ENCODE peak calls at places on chromosomes 5 and 9, in six cellular contexts. One of them, this sample, is unnamed.

GRCh38 chr9:135925496-135926133 is 18.3 kb upstream of the CAMSAP1 start:
- DNase-seq in IMR-90: peak
- DNase-seq in H1: no peak
- DNase-seq in WTC11: no peak
- DNase-seq in A549: no peak
- DNase-seq in HepG2: no peak
- DNase-seq in this sample: no peak

GRCh38 chr9:95641591-95641990 is 124.8 kb upstream of the PTCH1 start:
- DNase-seq in WTC11: no peak
- DNase-seq in IMR-90: no peak
- DNase-seq in H1: no peak
- DNase-seq in HepG2: no peak
- DNase-seq in A549: no peak
- DNase-seq in this sample: no peak

GRCh38 chr5:59766394-59766793 is 127.1 kb downstream of the PDE4D start:
- DNase-seq in HepG2: no peak
- DNase-seq in WTC11: no peak
- DNase-seq in H1: no peak
- DNase-seq in A549: no peak
- DNase-seq in IMR-90: no peak
- DNase-seq in this sample: peak

GRCh38 chr5:176900783-176901204 is 1.6 kb upstream of the HK3 start:
- DNase-seq in A549: no peak
- DNase-seq in HepG2: no peak
- DNase-seq in H1: no peak
- DNase-seq in IMR-90: no peak
- DNase-seq in WTC11: no peak
- DNase-seq in this sample: no peak

GRCh38 chr5:113266227-113266912 is 168.4 kb downstream of the TSSK1B start:
- DNase-seq in WTC11: no peak
- DNase-seq in IMR-90: peak
- DNase-seq in A549: no peak
- DNase-seq in H1: no peak
- DNase-seq in HepG2: no peak
- DNase-seq in this sample: no peak

GRCh38 chr5:160802567-160802966 is 49.4 kb downstream of the ATP10B start:
- DNase-seq in A549: no peak
- DNase-seq in HepG2: no peak
- DNase-seq in WTC11: no peak
- DNase-seq in H1: no peak
- DNase-seq in IMR-90: no peak
- DNase-seq in this sample: no peak

GRCh38 chr9:101465330-101465915 is 29.8 kb upstream of the ALDOB start:
- DNase-seq in A549: peak
- DNase-seq in IMR-90: peak
- DNase-seq in H1: no peak
- DNase-seq in WTC11: peak
- DNase-seq in HepG2: peak
- DNase-seq in this sample: no peak

GRCh38 chr9:124771867-124772621 is 933 bp upstream of the NR6A1 start:
- DNase-seq in A549: peak
- DNase-seq in IMR-90: peak
- DNase-seq in H1: peak
- DNase-seq in HepG2: peak
- DNase-seq in WTC11: peak
- DNase-seq in this sample: peak

GRCh38 chr5:10703676-10704075 is 57.4 kb downstream of the DAP start:
- DNase-seq in H1: no peak
- DNase-seq in WTC11: no peak
- DNase-seq in HepG2: no peak
- DNase-seq in IMR-90: no peak
- DNase-seq in A549: no peak
- DNase-seq in this sample: no peak

GRCh38 chr5:143679777-143680176 is 132.2 kb upstream of the HMHB1 start:
- DNase-seq in H1: no peak
- DNase-seq in A549: no peak
- DNase-seq in IMR-90: peak
- DNase-seq in HepG2: peak
- DNase-seq in WTC11: no peak
- DNase-seq in this sample: no peak

GRCh38 chr5:77630246-77631165 is 8.0 kb downstream of the OTP start:
- DNase-seq in H1: peak
- DNase-seq in A549: peak
- DNase-seq in HepG2: peak
- DNase-seq in WTC11: peak
- DNase-seq in IMR-90: no peak
- DNase-seq in this sample: peak

GRCh38 chr5:14036514-14036913 is 92.0 kb upstream of the DNAH5 start:
- DNase-seq in H1: no peak
- DNase-seq in WTC11: peak
- DNase-seq in A549: peak
- DNase-seq in HepG2: no peak
- DNase-seq in IMR-90: peak
- DNase-seq in this sample: no peak

DNA sequence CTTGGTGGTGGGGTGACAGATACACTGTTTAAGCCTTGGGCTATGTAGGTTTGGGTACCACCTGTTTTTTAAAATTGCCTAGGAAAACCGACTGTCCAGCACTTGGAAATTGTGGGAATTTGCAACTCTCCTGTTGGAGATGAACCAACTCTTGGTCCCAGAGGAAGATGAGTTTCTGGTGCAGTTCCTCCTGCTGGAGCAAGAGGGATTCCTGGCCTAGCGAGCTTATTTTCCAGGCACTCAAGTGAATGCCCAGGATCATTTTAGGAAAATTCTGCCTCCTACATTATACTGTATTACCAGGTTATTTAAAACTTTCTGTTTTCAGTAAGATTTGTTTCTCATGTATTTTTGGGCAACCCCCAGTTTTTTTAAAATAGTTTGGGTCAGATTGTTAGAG is 33.7 kb downstream of the AP3S1 start:
- DNase-seq in A549: no peak
- DNase-seq in HepG2: no peak
- DNase-seq in IMR-90: no peak
- DNase-seq in WTC11: no peak
- DNase-seq in H1: no peak
- DNase-seq in this sample: no peak
- TF ChIP-seq USF2 in A549: no peak
- TF ChIP-seq USF2 in HepG2: no peak
- TF ChIP-seq USF2 in IMR-90: no peak
- TF ChIP-seq USF2 in WTC11: no peak
- TF ChIP-seq USF2 in H1: no peak
- TF ChIP-seq USF2 in this sample: no peak

GRCh38 chr5:1320436-1321344 is 24.2 kb downstream of the CLPTM1L start:
- DNase-seq in A549: no peak
- DNase-seq in IMR-90: no peak
- DNase-seq in WTC11: no peak
- DNase-seq in HepG2: no peak
- DNase-seq in H1: no peak
- DNase-seq in this sample: no peak
- TF ChIP-seq USF2 in A549: no peak
- TF ChIP-seq USF2 in IMR-90: no peak
- TF ChIP-seq USF2 in WTC11: no peak
- TF ChIP-seq USF2 in HepG2: no peak
- TF ChIP-seq USF2 in H1: no peak
- TF ChIP-seq USF2 in this sample: no peak

GRCh38 chr9:129944501-129945116 is 98.4 kb downstream of the FNBP1 start:
- DNase-seq in HepG2: no peak
- DNase-seq in IMR-90: no peak
- DNase-seq in A549: no peak
- DNase-seq in WTC11: no peak
- DNase-seq in H1: no peak
- DNase-seq in this sample: no peak
- TF ChIP-seq USF2 in HepG2: no peak
- TF ChIP-seq USF2 in IMR-90: no peak
- TF ChIP-seq USF2 in A549: no peak
- TF ChIP-seq USF2 in WTC11: no peak
- TF ChIP-seq USF2 in H1: no peak
- TF ChIP-seq USF2 in this sample: no peak

GRCh38 chr5:75414241-75414640 is 77.2 kb downstream of the HMGCR start:
- DNase-seq in WTC11: no peak
- DNase-seq in IMR-90: no peak
- DNase-seq in H1: no peak
- DNase-seq in HepG2: no peak
- DNase-seq in A549: no peak
- DNase-seq in this sample: no peak

GRCh38 chr5:75412111-75412990 is 75.3 kb downstream of the HMGCR start:
- DNase-seq in H1: no peak
- DNase-seq in WTC11: no peak
- DNase-seq in IMR-90: peak
- DNase-seq in A549: no peak
- DNase-seq in HepG2: no peak
- DNase-seq in this sample: no peak
- TF ChIP-seq USF2 in H1: no peak
- TF ChIP-seq USF2 in WTC11: no peak
- TF ChIP-seq USF2 in IMR-90: peak
- TF ChIP-seq USF2 in A549: no peak
- TF ChIP-seq USF2 in HepG2: no peak
- TF ChIP-seq USF2 in this sample: no peak

DNA sequence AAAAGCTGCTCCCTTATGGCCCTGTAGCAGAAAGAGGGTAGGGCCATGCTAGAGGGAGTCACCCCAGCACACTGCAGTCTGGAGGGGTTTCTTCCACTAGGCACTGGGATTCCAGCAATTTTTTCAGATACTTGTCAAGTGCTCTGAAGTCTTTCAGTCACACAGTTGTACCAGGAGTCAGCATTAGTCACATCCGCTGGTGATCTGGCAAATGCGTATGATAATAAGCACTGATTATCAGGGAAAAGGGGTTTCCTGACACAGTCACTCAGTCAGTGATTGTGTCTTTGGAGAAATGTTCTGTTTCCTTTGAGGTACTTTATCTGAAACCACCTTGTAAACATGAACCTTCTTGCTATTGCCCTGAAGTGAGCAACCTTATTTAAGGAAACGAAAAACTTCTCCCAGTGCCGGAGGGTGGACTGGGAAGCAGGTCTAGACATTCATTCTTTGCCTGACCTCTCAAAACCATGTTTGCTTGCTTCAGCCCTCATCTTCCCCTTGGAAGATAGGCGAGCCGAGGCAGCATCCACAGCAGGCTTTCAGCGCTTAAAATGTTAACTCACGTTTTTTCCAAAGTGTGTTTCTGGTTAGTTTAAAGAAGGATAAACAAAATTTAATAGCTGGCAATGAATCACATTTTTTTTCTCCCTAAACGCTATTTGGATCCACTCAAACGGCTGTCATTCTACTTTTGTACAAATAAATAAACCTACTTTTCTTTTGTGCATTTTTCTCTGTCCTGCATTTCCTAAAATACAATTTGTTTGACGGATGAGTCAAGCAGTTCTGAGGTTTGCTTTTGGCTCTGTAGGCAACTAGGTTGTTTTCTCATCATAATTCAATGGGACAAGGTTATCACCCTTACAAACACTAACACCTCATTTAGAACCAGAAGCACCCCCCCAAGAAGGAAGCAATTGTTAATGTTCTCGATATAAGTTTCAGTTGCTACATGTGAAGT is 77.7 kb downstream of the FOXD1 start:
- DNase-seq in A549: peak
- DNase-seq in HepG2: no peak
- DNase-seq in IMR-90: peak
- DNase-seq in H1: no peak
- DNase-seq in WTC11: no peak
- DNase-seq in this sample: no peak
- TF ChIP-seq USF2 in A549: no peak
- TF ChIP-seq USF2 in HepG2: no peak
- TF ChIP-seq USF2 in IMR-90: no peak
- TF ChIP-seq USF2 in H1: no peak
- TF ChIP-seq USF2 in WTC11: no peak
- TF ChIP-seq USF2 in this sample: no peak

GRCh38 chr5:173513521-173513991 is 102.9 kb downstream of the BOD1 start:
- DNase-seq in WTC11: no peak
- DNase-seq in IMR-90: peak
- DNase-seq in HepG2: no peak
- DNase-seq in A549: no peak
- DNase-seq in H1: no peak
- DNase-seq in this sample: no peak
- TF ChIP-seq USF2 in WTC11: no peak
- TF ChIP-seq USF2 in IMR-90: no peak
- TF ChIP-seq USF2 in HepG2: no peak
- TF ChIP-seq USF2 in A549: no peak
- TF ChIP-seq USF2 in H1: no peak
- TF ChIP-seq USF2 in this sample: no peak

GRCh38 chr9:113984639-113985380 is 93.3 kb downstream of the AMBP start:
- DNase-seq in HepG2: no peak
- DNase-seq in H1: no peak
- DNase-seq in A549: no peak
- DNase-seq in WTC11: no peak
- DNase-seq in IMR-90: no peak
- DNase-seq in this sample: no peak

GRCh38 chr9:113976915-113977314 is 100.8 kb downstream of the ZNF618 start:
- DNase-seq in IMR-90: no peak
- DNase-seq in WTC11: no peak
- DNase-seq in A549: no peak
- DNase-seq in H1: no peak
- DNase-seq in HepG2: no peak
- DNase-seq in this sample: no peak

GRCh38 chr9:113973963-113974413 is 97.9 kb downstream of the ZNF618 start:
- DNase-seq in H1: no peak
- DNase-seq in IMR-90: peak
- DNase-seq in A549: no peak
- DNase-seq in HepG2: no peak
- DNase-seq in WTC11: no peak
- DNase-seq in this sample: no peak

GRCh38 chr9:113978954-113979712 is 99.0 kb downstream of the AMBP start:
- DNase-seq in H1: no peak
- DNase-seq in WTC11: no peak
- DNase-seq in HepG2: no peak
- DNase-seq in A549: no peak
- DNase-seq in IMR-90: peak
- DNase-seq in this sample: peak

GRCh38 chr9:113979713-113980086 is 98.4 kb downstream of the AMBP start:
- DNase-seq in WTC11: no peak
- DNase-seq in HepG2: no peak
- DNase-seq in IMR-90: peak
- DNase-seq in A549: no peak
- DNase-seq in H1: no peak
- DNase-seq in this sample: no peak
- TF ChIP-seq USF2 in WTC11: no peak
- TF ChIP-seq USF2 in HepG2: no peak
- TF ChIP-seq USF2 in IMR-90: no peak
- TF ChIP-seq USF2 in A549: no peak
- TF ChIP-seq USF2 in H1: no peak
- TF ChIP-seq USF2 in this sample: no peak

DNA sequence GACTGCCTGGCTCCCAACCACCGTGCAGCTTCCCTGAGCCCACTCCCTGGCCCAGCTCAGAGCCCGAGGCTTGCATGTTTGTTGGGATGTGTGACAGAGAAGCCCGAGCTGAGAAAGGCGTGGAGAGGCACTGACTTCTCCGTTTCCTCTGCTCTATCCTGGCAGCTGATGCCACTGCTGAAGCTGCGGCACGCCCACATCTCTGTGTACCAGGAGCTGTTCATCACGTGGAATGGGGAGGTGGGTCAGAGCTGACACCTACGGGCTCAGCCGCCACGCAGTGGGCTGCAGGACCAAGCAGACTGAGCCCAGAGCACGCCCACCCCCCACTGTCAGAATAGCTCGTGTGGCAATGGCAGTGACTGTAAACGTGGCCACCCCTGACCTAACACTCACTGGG is 9.3 kb downstream of the STKLD1 start:
- DNase-seq in WTC11: no peak
- DNase-seq in H1: no peak
- DNase-seq in A549: no peak
- DNase-seq in IMR-90: no peak
- DNase-seq in HepG2: no peak
- DNase-seq in this sample: no peak
- TF ChIP-seq USF2 in WTC11: no peak
- TF ChIP-seq USF2 in H1: no peak
- TF ChIP-seq USF2 in A549: no peak
- TF ChIP-seq USF2 in IMR-90: no peak
- TF ChIP-seq USF2 in HepG2: no peak
- TF ChIP-seq USF2 in this sample: no peak

GRCh38 chr9:131567910-131568309 is 22.6 kb downstream of the PRRT1B start:
- DNase-seq in WTC11: no peak
- DNase-seq in H1: no peak
- DNase-seq in IMR-90: no peak
- DNase-seq in HepG2: no peak
- DNase-seq in A549: no peak
- DNase-seq in this sample: peak
- TF ChIP-seq USF2 in WTC11: no peak
- TF ChIP-seq USF2 in H1: no peak
- TF ChIP-seq USF2 in IMR-90: no peak
- TF ChIP-seq USF2 in HepG2: no peak
- TF ChIP-seq USF2 in A549: no peak
- TF ChIP-seq USF2 in this sample: no peak

This sample was measured in SK-N-SH.